ENCODE peak calls at places on chromosomes 11 and 22, in four cellular contexts. V is tibial artery, H is epithelial cell of proximal tubule, X is astrocyte of the cerebellum. O is an unnamed sample.

GRCh38 chr11:125371451-125371935 is 124.6 kb downstream of the FEZ1 start:
- DNase-seq in H (no peak), V (no peak), X (no peak), O (peak; percentile 39)

GRCh38 chr11:110172666-110173065 is 79.5 kb downstream of the ZC3H12C start:
- DNase-seq in X (no peak), H (no peak), V (no peak), O (no peak)

GRCh38 chr11:16126361-16126760 is 230.0 kb downstream of the SOX6 start:
- DNase-seq in V (no peak), X (peak; percentile 0), H (no peak), O (peak; percentile 15)

GRCh38 chr11:115644846-115645245 is 140.6 kb upstream of the CADM1 start:
- DNase-seq in X (peak; percentile 54), V (no peak), H (no peak), O (no peak)

GRCh38 chr11:117836077-117836960 is 11.8 kb upstream of the FXYD2 start:
- DNase-seq in X (no peak), H (no peak), V (peak; percentile 63), O (no peak)

GRCh38 chr11:68127791-68128681 is 6.8 kb upstream of the CHKA start:
- DNase-seq in H (no peak), V (peak; percentile 74), X (peak; percentile 79), O (no peak)

GRCh38 chr11:42465613-42466012 is 846.2 kb upstream of the API5 start:
- DNase-seq in V (no peak), H (no peak), X (no peak), O (no peak)

GRCh38 chr22:38744981-38745380 is 10.8 kb downstream of the SUN2 start:
- DNase-seq in X (no peak), V (no peak), H (no peak), O (no peak)

GRCh38 chr11:61955031-61955415 is 4.9 kb downstream of the BEST1 start:
- DNase-seq in X (no peak), H (no peak), V (peak; percentile 88), O (no peak)

GRCh38 chr11:44939673-44940072 is 11.0 kb downstream of the TP53I11 start:
- DNase-seq in X (no peak), H (no peak), V (no peak), O (no peak)

GRCh38 chr22:38718414-38718813 is 12.7 kb downstream of the GTPBP1 start:
- DNase-seq in X (no peak), H (no peak), V (peak; percentile 85), O (no peak)

GRCh38 chr11:96037267-96037990 is 113.5 kb upstream of the MTMR2 start:
- DNase-seq in V (no peak), X (peak; percentile 34), H (no peak), O (no peak)

GRCh38 chr11:101706541-101706940 is 122.7 kb upstream of the TRPC6 start:
- DNase-seq in V (no peak), X (peak; percentile 13), H (no peak), O (no peak)

GRCh38 chr11:3184732-3185347 is 19.7 kb upstream of the OSBPL5 start:
- DNase-seq in X (no peak), V (peak; percentile 24), H (no peak), O (no peak)

GRCh38 chr22:43008509-43008908 is 6.4 kb downstream of the PACSIN2 start:
- DNase-seq in X (no peak), V (peak; percentile 75), H (no peak), O (no peak)

GRCh38 chr11:112884012-112884767 is 77.0 kb upstream of the NCAM1 start:
- DNase-seq in X (no peak), V (no peak), H (no peak), O (no peak)

GRCh38 chr11:108498816-108499408 is 728 bp upstream of the POGLUT3 start:
- DNase-seq in H (no peak), V (no peak), X (no peak), O (no peak)

GRCh38 chr11:119223856-119224255 is 17.7 kb downstream of the CBL start:
- DNase-seq in V (no peak), X (peak; percentile 13), H (no peak), O (no peak)

GRCh38 chr11:110356769-110357671 is 60.6 kb upstream of the RDX start:
- DNase-seq in X (no peak), H (no peak), V (no peak), O (no peak)

GRCh38 chr11:44113018-44113417 is 17.5 kb downstream of the EXT2 start:
- DNase-seq in V (no peak), H (no peak), X (no peak), O (no peak)

GRCh38 chr11:112694244-112694643 is 267.0 kb upstream of the NCAM1 start:
- DNase-seq in X (no peak), H (no peak), V (no peak), O (peak; percentile 8)

GRCh38 chr11:47587733-47588326 is 1.4 kb downstream of the FAM180B start:
- DNase-seq in V (peak; percentile 81), X (no peak), H (no peak), O (no peak)

GRCh38 chr11:80096736-80097135 is 655.9 kb upstream of the TENM4 start:
- DNase-seq in H (peak; percentile 96), V (no peak), X (peak; percentile 81), O (no peak)

GRCh38 chr11:73308963-73309960 is 1.2 kb downstream of the ARHGEF17 start:
- DNase-seq in H (peak; percentile 59), V (peak; percentile 97), X (peak; percentile 90), O (no peak)

GRCh38 chr22:27810566-27810965 is 9.0 kb upstream of the MN1 start:
- DNase-seq in H (no peak), X (no peak), V (peak; percentile 95), O (no peak)

GRCh38 chr11:62536301-62536957 is 10.2 kb downstream of the AHNAK start:
- DNase-seq in V (no peak), H (no peak), X (no peak), O (no peak)

GRCh38 chr11:130849215-130849568 is 67.1 kb downstream of the SNX19 start:
- DNase-seq in X (peak; percentile 37), H (no peak), V (peak; percentile 82), O (no peak)

GRCh38 chr11:35962373-35963138 is 18.7 kb downstream of the LDLRAD3 start:
- DNase-seq in X (no peak), H (no peak), V (no peak), O (no peak)

GRCh38 chr22:23752090-23752691 is 1.3 kb upstream of the ZNF70 start:
- DNase-seq in X (no peak), H (no peak), V (no peak), O (no peak)

GRCh38 chr11:45725776-45726606 is 60.6 kb upstream of the CHST1 start:
- DNase-seq in X (no peak), H (no peak), V (no peak), O (no peak)

GRCh38 chr11:74179234-74180126 is 8.4 kb downstream of the PPME1 start:
- DNase-seq in H (no peak), X (no peak), V (no peak), O (no peak)

GRCh38 chr11:58999291-58999680 is 60.0 kb downstream of the GLYATL1 start:
- DNase-seq in H (no peak), X (no peak), V (no peak), O (no peak)

GRCh38 chr11:59776210-59777066 is 21.3 kb downstream of the STX3 start:
- DNase-seq in H (peak; percentile 96), V (no peak), X (peak; percentile 41), O (no peak)

GRCh38 chr11:123253909-123254308 is 58.9 kb upstream of the CLMP start:
- DNase-seq in V (no peak), X (no peak), H (no peak), O (no peak)

GRCh38 chr11:10642298-10642697 is 51.3 kb downstream of the IRAG1 start:
- DNase-seq in V (peak; percentile 56), X (no peak), H (no peak), O (no peak)
- H3K4me3 ChIP-seq in V (no peak overlapping the region), X (no peak overlapping the region), H (no peak overlapping the region), O (no peak overlapping the region)

GRCh38 chr11:89235121-89235520 is 57.4 kb downstream of the TYR start:
- DNase-seq in V (no peak), X (no peak), H (no peak), O (no peak)
- H3K4me3 ChIP-seq in V (no peak overlapping the region), X (no peak overlapping the region), H (no peak overlapping the region), O (no peak overlapping the region)

GRCh38 chr22:46201059-46201757 is 48.9 kb downstream of the CDPF1 start:
- DNase-seq in X (no peak), H (no peak), V (no peak), O (no peak)
- H3K4me3 ChIP-seq in X (no peak overlapping the region), H (no peak overlapping the region), V (no peak overlapping the region), O (no peak overlapping the region)

GRCh38 chr11:1547467-1548098 is 24.5 kb downstream of the DUSP8 start:
- DNase-seq in V (no peak), H (no peak), X (no peak), O (no peak)

GRCh38 chr11:1546077-1546535 is 26.0 kb downstream of the DUSP8 start:
- DNase-seq in X (no peak), V (no peak), H (no peak), O (no peak)

GRCh38 chr11:1545432-1545831 is 26.6 kb downstream of the DUSP8 start:
- DNase-seq in X (no peak), V (no peak), H (no peak), O (no peak)

GRCh38 chr11:1548221-1549070 is 23.6 kb downstream of the DUSP8 start:
- DNase-seq in H (no peak), X (no peak), V (peak; percentile 95), O (no peak)

DNA sequence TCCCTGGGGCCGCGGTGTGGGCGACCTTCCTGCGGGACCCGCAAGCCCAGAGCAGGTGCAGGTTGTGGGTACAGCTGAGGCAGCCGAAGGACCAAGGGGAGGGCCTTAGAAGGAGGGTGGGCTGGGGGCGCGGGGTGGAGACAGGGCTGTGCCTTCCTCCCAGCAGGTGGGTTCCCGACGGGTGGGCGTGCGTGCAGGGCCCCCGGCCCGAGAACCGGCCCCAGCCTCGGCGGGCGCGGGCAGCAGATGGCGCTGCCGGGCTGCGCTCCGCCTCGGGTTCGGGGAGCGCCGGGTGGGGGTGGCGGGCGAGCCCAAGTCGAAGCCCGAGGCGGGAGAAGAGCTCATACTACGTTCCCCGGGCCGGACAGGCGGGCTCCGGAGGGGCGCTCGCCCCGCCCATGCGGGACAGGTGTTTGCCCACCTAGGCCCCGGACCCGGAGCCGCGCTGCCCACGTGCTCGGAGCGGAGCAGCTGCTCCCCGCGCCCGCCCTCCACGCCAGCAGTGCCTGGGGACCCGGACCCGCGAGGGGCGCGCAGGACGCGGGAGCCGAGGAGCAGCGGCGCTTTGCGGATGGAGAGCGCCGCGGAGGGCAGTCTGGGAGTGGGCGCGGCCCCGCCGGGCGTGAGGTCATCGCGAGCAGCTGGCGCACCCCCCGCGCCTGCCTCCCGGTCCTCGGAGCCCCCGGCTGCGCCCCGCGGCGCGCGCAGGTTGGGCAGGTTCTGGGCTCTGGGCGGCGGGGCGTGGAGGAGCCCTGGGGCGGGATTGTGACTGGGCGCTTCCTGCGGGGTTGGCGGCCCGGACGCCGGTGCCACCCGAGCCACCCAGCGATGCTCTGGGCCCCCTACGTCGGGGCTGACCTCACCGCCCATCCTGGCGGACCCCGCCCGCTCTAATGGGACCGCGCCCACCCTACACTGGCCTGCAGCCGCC is 25.3 kb downstream of the DUSP8 start:
- DNase-seq in H (no peak), X (no peak), V (no peak), O (no peak)
- H3K4me3 ChIP-seq in H (peak overlapping the region; percentile 16), X (peak overlapping the region; percentile 9), V (peak overlapping the region; percentile 51), O (no peak overlapping the region)

O was measured in Jurkat, Clone E6-1.